ENCODE peak calls at places on chromosomes 1 and 21, in nine cellular contexts. O is GM23248, Q is tibial nerve, E is endodermal cell, U is stomach, Z is adrenal gland, P is gastrocnemius medialis, B is astrocyte, D is heart right ventricle. F is an unnamed sample.

GRCh38 chr1:16615253-16616252 is 2.2 kb upstream of the NBPF1 start:
- DNase-seq in B (no peak), Z (no peak), E (peak; percentile 57), P (no peak), D (peak; percentile 2), O (no peak), Q (no peak), U (peak; percentile 46), F (peak; percentile 36)

GRCh38 chr1:27868932-27869718 is 3.2 kb upstream of the THEMIS2 start:
- DNase-seq in B (no peak), Q (no peak), O (no peak), Z (peak; percentile 29), P (no peak), E (no peak), D (no peak), U (no peak), F (no peak)

GRCh38 chr1:188670837-188671236 is 1806.8 kb downstream of the BRINP3 start:
- DNase-seq in B (peak; percentile 30), Q (no peak), P (no peak), Z (no peak), D (no peak), O (no peak), E (no peak), U (no peak), F (no peak)

GRCh38 chr21:33543505-33544129 is 779 bp downstream of the SON start:
- DNase-seq in P (peak; percentile 65), B (no peak), Z (peak; percentile 74), U (peak; percentile 72), D (peak; percentile 81), Q (no peak), O (peak; percentile 80), E (no peak), F (peak; percentile 69)

GRCh38 chr1:214402583-214403216 is 121.7 kb downstream of the SMYD2 start:
- DNase-seq in Q (no peak), P (no peak), Z (peak; percentile 27), O (peak; percentile 52), U (peak; percentile 32), B (no peak), D (no peak), E (no peak), F (no peak)

GRCh38 chr1:209609403-209610377 is 26.2 kb downstream of the CAMK1G start:
- DNase-seq in Q (no peak), B (no peak), E (no peak), D (no peak), P (no peak), Z (no peak), U (no peak), O (peak; percentile 19), F (no peak)

GRCh38 chr1:218374401-218374848 is 29.3 kb downstream of the TGFB2 start:
- DNase-seq in U (no peak), P (peak; percentile 51), Q (no peak), B (no peak), O (peak; percentile 27), E (no peak), D (no peak), Z (no peak), F (no peak)

GRCh38 chr1:113870778-113871177 is 734 bp downstream of the PTPN22 start:
- DNase-seq in Q (no peak), D (no peak), Z (no peak), B (no peak), U (no peak), P (no peak), E (no peak), O (no peak), F (no peak)

GRCh38 chr21:43211085-43212071 is 42.6 kb downstream of the CRYAA start:
- DNase-seq in B (no peak), D (no peak), U (peak; percentile 92), Z (peak; percentile 88), O (peak; percentile 20), P (peak; percentile 17), Q (peak; percentile 4), E (peak; percentile 76), F (peak; percentile 72)

GRCh38 chr1:40094481-40095110 is 2.5 kb downstream of the PPT1 start:
- DNase-seq in D (no peak), B (no peak), E (no peak), Z (no peak), U (no peak), O (no peak), Q (no peak), P (no peak), F (no peak)

GRCh38 chr1:2784854-2785630 is 16.5 kb downstream of the TTC34 start:
- DNase-seq in Q (no peak), P (no peak), U (no peak), B (no peak), D (no peak), Z (no peak), E (peak; percentile 8), O (no peak), F (no peak)

GRCh38 chr21:29017639-29018237 is 1.4 kb downstream of the RWDD2B start:
- DNase-seq in O (peak; percentile 18), Z (no peak), P (no peak), E (no peak), Q (no peak), U (no peak), D (no peak), B (no peak), F (no peak)

GRCh38 chr1:9473032-9473792 is 66.1 kb upstream of the SLC25A33 start:
- DNase-seq in Q (peak; percentile 71), U (peak; percentile 46), O (peak; percentile 98), E (peak; percentile 87), B (peak; percentile 93), D (peak; percentile 60), Z (peak; percentile 91), P (peak; percentile 81), F (peak; percentile 58)

GRCh38 chr21:34261841-34262832 is 101.7 kb upstream of the KCNE2 start:
- DNase-seq in D (no peak), O (no peak), Z (no peak), U (no peak), B (no peak), E (no peak), P (no peak), Q (no peak), F (no peak)

GRCh38 chr1:27299385-27300252 is 22.3 kb upstream of the TMEM222 start:
- DNase-seq in P (peak; percentile 52), D (peak; percentile 53), E (peak; percentile 94), B (peak; percentile 99), O (peak; percentile 99), Z (peak; percentile 43), Q (peak; percentile 55), U (peak; percentile 48), F (peak; percentile 36)

GRCh38 chr1:33085332-33085731 is 4.4 kb downstream of the AZIN2 start:
- DNase-seq in D (no peak), Q (no peak), E (no peak), Z (no peak), O (no peak), B (no peak), U (no peak), P (no peak), F (no peak)

GRCh38 chr1:85220756-85221166 is 19.9 kb upstream of the SYDE2 start:
- DNase-seq in Z (no peak), U (no peak), P (no peak), D (no peak), Q (no peak), E (no peak), O (no peak), B (peak; percentile 23), F (no peak)

GRCh38 chr1:221937155-221937953 is 195.5 kb upstream of the DUSP10 start:
- DNase-seq in P (no peak), Q (no peak), O (no peak), D (no peak), Z (no peak), B (no peak), E (no peak), U (no peak), F (no peak)

DNA sequence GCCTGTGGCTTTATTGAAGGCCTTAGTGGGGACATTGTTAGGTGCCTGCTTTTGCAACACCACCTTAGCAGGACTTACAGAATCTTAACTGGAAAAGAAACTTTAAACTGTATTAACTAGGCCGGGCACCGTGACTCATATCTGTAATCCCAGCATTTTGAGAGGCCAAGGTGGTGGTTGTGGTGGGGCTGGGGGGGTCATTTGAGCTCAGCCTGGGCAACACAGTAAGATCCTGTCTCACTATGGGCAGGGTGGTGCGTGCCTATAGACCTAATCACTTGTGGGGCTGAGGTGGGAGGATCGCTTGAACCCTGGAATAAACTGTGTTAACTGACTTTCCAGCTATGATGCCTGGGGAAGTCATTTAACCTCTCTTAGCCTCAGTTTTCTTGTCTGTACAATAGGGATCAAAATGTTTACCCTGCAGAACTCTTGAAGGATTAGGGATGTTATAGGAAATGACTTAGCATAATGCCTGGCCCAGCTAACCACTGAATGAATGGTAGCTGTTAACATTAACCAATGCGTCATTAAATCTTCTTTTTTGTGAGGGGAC is 39.5 kb downstream of the IER5 start:
- DNase-seq in O (peak; percentile 25), Q (no peak), P (no peak), B (no peak), E (peak; percentile 42), Z (no peak), U (no peak), D (no peak), F (no peak)
- H3K4me1 ChIP-seq in O (peaks cover 3% of the 10 kb centered on the region), Q (peaks cover 26% of the 10 kb centered on the region), P (peaks cover 11% of the 10 kb centered on the region), B (peaks cover 11% of the 10 kb centered on the region), E (peaks cover 12% of the 10 kb centered on the region), Z (no peaks in the 10 kb centered on the region), U (peaks cover 40% of the 10 kb centered on the region), D (peaks cover 79% of the 10 kb centered on the region), F (peaks cover 25% of the 10 kb centered on the region)

GRCh38 chr1:226606311-226607267 is 58.0 kb downstream of the STUM start:
- DNase-seq in B (no peak), O (peak; percentile 39), U (no peak), Q (no peak), E (peak; percentile 72), P (no peak), Z (no peak), D (no peak), F (no peak)
- H3K27ac ChIP-seq in B (no peak overlapping the region), O (no peak overlapping the region), U (no peak overlapping the region), Q (peak overlapping the region; percentile 98), E (no peak overlapping the region), P (no peak overlapping the region), Z (no peak overlapping the region), D (no peak overlapping the region), F (no peak overlapping the region)

GRCh38 chr1:6423321-6423999 is 1.1 kb upstream of the ESPN start:
- DNase-seq in Q (no peak), D (no peak), B (peak; percentile 48), P (no peak), U (peak; percentile 83), O (peak; percentile 74), E (peak; percentile 96), Z (peak; percentile 64), F (peak; percentile 65)
- H3K4me3 ChIP-seq in Q (no peak overlapping the region), D (no peak overlapping the region), B (no peak overlapping the region), P (no peak overlapping the region), U (peak overlapping the region; percentile 4), O (no peak overlapping the region), E (no peak overlapping the region), Z (no peak overlapping the region), F (no peak overlapping the region)

DNA sequence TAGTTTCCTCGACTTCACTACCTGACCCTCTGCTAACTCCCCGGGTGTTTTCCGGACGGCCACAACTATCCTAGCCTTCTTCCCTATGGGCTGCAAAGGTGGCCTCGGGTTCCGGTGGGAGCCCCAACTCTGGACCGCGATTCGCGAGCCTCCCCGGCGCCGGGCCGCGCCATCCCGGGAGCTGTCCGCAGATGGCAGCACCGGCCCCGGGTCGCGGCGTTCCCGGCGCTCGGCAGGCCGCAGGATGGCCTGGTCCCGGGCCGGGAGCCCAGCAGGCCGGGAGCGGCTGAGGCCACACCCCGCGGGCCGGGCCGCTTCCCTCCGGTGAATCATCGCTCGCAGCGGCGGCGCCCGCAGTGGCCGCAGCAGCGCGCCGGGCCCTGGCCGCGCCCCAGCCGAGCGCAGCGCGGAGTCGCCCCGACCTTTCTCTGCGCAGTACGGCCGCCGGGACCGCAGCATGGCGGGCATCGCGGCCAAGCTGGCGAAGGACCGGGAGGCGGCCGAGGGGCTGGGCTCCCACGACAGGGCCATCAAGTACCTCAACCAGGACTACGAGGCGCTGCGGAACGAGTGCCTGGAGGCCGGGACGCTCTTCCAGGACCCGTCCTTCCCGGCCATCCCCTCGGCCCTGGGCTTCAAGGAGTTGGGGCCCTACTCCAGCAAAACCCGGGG is at the start of gene CAPN2:
- DNase-seq in E (peak; percentile 88), Z (peak; percentile 91), O (peak; percentile 98), B (peak; percentile 74), P (peak; percentile 81), U (peak; percentile 89), D (peak; percentile 77), Q (peak; percentile 48), F (peak; percentile 77)
- H3K4me1 ChIP-seq in E (peaks cover 12% of the 10 kb centered on the region), Z (peaks cover 47% of the 10 kb centered on the region), O (peaks cover 53% of the 10 kb centered on the region), B (peaks cover 62% of the 10 kb centered on the region), P (peaks cover 47% of the 10 kb centered on the region), U (peaks cover 90% of the 10 kb centered on the region), D (peaks cover 83% of the 10 kb centered on the region), Q (peaks cover 37% of the 10 kb centered on the region), F (peaks cover 19% of the 10 kb centered on the region)

F was measured in lung.